ENCODE peak calls at places on chromosome 18, in four cellular contexts. W is ascending aorta, I is fibroblast of the aortic adventitia, Z is astrocyte of the spinal cord. R is an unnamed sample.

GRCh38 chr18:47899107-47899840 is 31.2 kb downstream of the SMAD2 start:
- DNase-seq in W (no peak), I (no peak), Z (no peak), R (no peak)

GRCh38 chr18:37393945-37394609 is 171.5 kb downstream of the CELF4 start:
- DNase-seq in W (no peak), I (peak), Z (peak), R (peak)

GRCh38 chr18:66749475-66750035 is 145.7 kb upstream of the CDH19 start:
- DNase-seq in W (no peak), I (no peak), Z (no peak), R (no peak)

GRCh38 chr18:54150226-54150625 is 74.2 kb downstream of the MBD2 start:
- DNase-seq in W (no peak), I (no peak), Z (no peak), R (no peak)

GRCh38 chr18:79727211-79727610 is 47.6 kb downstream of the CTDP1 start:
- DNase-seq in W (no peak), I (no peak), Z (no peak), R (no peak)

GRCh38 chr18:13376841-13377351 is 158.3 kb downstream of the LDLRAD4 start:
- DNase-seq in W (no peak), I (no peak), Z (no peak), R (no peak)

GRCh38 chr18:58205087-58205779 is 161.2 kb downstream of the NEDD4L start:
- DNase-seq in W (no peak), I (peak), Z (peak), R (peak)

GRCh38 chr18:7414459-7414858 is 152.7 kb upstream of the PTPRM start:
- DNase-seq in W (no peak), I (no peak), Z (no peak), R (peak)

GRCh38 chr18:79944126-79944731 is 7.2 kb downstream of the SLC66A2 start:
- DNase-seq in W (no peak), I (no peak), Z (peak), R (no peak)

GRCh38 chr18:830315-830901 is 18.4 kb upstream of the YES1 start:
- DNase-seq in W (no peak), I (peak), Z (peak), R (peak)

GRCh38 chr18:35153609-35154273 is 87.1 kb upstream of the ZNF397 start:
- DNase-seq in W (no peak), I (no peak), Z (no peak), R (no peak)

GRCh38 chr18:39453356-39453755 is 1887.8 kb upstream of the CELF4 start:
- DNase-seq in W (no peak), I (no peak), Z (no peak), R (no peak)

GRCh38 chr18:1013951-1014350 is 109.3 kb downstream of the ADCYAP1 start:
- DNase-seq in W (no peak), I (peak), Z (no peak), R (no peak)

DNA sequence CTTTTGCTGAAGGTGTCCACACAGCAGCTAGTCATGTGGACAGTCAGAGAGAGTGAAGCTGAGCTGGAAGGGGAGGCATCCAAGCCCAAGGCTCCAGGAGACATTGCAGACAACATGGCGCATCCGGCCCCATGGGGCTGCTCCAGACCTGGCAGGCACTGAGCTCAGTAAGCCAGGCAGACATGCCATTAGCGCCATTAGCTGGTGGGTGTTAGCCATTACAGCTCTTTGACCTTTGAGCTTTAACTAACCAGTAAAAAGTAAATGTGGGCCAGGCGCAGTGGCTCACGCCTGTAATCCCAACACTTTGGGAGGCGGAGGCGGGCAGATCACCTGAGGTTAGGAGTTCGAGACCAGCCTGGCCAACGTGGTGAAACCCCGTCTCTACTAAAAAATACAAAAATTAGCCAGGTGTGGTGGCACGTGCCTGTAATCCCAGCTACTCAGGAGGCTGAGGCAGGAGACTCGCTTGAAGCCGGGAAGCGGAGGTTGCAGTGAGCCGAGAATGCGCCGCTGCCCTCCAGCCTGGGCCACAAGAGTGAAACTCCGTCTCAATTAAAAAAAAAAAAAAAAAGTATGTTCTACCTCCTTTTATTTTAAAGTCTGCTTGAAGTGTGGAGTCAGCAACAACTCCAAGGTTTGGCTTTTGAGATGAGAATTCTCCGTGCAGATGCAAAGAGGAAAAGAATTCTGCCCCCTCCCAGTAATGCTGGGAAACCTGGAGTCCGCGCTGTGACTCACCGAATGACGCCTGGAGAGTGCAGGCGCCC is 69.4 kb downstream of the TWSG1 start:
- DNase-seq in W (no peak), I (peak), Z (no peak), R (peak)
- TF ChIP-seq CTCF in W (no peak), I (no peak), Z (no peak), R (no peak)

DNA sequence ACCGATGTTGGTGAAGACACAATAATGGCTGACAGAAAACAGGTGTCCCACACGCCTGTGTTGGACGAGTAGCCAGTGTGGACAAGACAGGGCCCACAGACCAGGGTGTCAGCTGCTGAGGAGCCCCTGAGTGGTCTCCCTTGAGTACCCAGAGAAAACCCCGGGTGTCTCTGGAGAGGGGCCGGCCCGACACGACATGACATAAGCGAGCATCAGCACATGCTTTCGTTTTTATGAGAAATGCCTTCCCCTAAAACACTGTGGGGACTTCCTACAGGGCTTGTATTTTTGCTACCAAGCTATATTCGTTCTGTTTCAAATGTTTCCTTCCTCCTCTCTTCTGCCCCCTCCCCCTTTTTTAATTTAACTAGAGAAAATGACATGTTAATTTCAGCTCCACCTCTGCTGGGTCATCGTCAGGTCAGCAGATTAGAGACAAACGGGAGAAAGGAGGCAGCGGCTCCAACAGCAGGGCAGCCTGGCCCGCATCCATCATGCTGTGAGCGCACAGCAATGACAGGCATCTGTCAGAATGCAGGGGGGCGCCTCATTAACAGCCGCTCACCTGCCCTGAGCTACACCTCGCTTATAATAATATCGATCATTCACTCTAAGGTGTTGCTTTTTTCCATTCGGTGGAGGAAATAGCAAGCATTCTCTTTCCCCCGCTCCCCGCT is 286.3 kb downstream of the ZNF516 start:
- DNase-seq in W (no peak), I (peak), Z (no peak), R (no peak)
- H3K4me3 ChIP-seq in W (no peak), I (peak), Z (no peak), R (no peak)

DNA sequence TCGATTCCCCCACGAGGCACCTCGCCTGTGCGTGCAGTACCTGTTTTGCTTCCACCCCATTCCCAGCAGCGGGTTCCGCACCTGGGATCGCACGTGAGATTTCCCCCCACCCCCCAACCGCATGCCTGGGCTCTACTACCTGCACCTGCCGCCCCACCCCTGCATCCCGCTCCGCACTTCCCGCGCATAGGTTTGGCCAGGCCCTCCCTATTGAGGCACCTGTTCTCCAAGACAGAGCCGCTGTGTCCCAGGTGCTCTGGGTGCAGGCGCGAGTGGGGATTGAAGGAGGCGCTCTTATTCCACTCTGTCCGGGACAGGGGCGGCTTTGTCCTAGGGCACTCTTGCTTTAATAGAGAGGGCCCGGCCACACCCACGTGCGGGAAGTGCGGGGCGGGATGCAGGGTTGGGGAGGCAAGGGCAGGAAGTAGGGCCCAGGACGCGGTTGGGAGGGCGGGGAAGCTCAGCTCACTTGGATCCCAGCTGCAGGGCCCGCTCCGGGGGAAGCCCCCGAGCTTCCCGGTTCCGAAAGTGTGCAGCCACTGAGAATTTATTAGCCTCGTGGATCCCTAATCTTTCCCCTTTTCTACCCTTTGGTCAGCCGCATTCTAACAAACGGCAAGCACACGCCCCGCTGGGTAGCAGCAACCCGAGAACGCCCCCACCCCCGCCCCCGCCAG is 698 bp upstream of the MOCOS start:
- DNase-seq in W (no peak), I (peak), Z (no peak), R (peak)
- TF ChIP-seq CTCF in W (no peak), I (no peak), Z (peak), R (no peak)

GRCh38 chr18:55586841-55587240 is 1.2 kb downstream of the TCF4 start:
- DNase-seq in W (no peak), I (peak), Z (peak), R (peak)

GRCh38 chr18:55585586-55586521 is 2.1 kb downstream of the TCF4 start:
- DNase-seq in W (no peak), I (peak), Z (peak), R (peak)

GRCh38 chr18:55587341-55588000 is 521 bp downstream of the TCF4 start:
- DNase-seq in W (no peak), I (peak), Z (peak), R (peak)

GRCh38 chr18:55582325-55582724 is 5.7 kb downstream of the TCF4 start:
- DNase-seq in W (no peak), I (no peak), Z (no peak), R (no peak)

GRCh38 chr18:55585050-55585449 is 2.9 kb downstream of the TCF4 start:
- DNase-seq in W (no peak), I (peak), Z (peak), R (peak)
- H3K4me3 ChIP-seq in W (peak), I (peak), Z (no peak), R (no peak)

DNA sequence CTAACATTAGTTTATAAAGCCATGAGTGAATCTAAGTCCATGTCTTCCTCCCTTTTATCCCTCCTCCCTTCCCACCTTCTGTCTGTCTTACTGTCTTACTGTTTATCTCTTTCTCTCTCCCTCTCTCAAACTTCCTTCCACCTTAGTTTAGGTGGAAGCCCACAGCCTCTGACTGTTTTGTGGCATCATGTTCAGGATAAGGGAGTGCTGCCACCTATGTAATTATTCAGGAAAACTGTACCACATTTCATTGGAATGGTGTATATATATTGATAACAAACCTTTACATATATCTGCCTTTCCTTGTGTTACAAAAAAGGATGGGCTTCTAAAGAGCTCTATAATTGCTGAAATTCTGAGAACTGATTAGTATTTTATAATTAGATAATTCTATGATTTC is 48.7 kb downstream of the NETO1 start:
- DNase-seq in W (no peak), I (no peak), Z (no peak), R (no peak)
- TF ChIP-seq CTCF in W (no peak), I (no peak), Z (no peak), R (no peak)

GRCh38 chr18:74326238-74326637 is 10.6 kb downstream of the C18orf63 start:
- DNase-seq in W (no peak), I (no peak), Z (no peak), R (peak)
- H3K4me3 ChIP-seq in W (no peak), I (no peak), Z (no peak), R (no peak)

GRCh38 chr18:22171839-22172582 is 2.6 kb downstream of the GATA6 start:
- DNase-seq in W (no peak), I (peak), Z (no peak), R (no peak)

GRCh38 chr18:22173928-22174301 is 4.5 kb downstream of the GATA6 start:
- DNase-seq in W (no peak), I (peak), Z (no peak), R (no peak)

GRCh38 chr18:22172594-22173049 is 3.2 kb downstream of the GATA6 start:
- DNase-seq in W (no peak), I (peak), Z (no peak), R (no peak)

GRCh38 chr18:22174341-22175148 is 5.2 kb downstream of the GATA6 start:
- DNase-seq in W (no peak), I (peak), Z (no peak), R (no peak)

GRCh38 chr18:22173221-22173927 is 4.0 kb downstream of the GATA6 start:
- DNase-seq in W (no peak), I (peak), Z (no peak), R (no peak)
- TF ChIP-seq CTCF in W (no peak), I (no peak), Z (no peak), R (no peak)

GRCh38 chr18:9478545-9478944 is 3.2 kb downstream of the RALBP1 start:
- DNase-seq in W (no peak), I (no peak), Z (no peak), R (no peak)

GRCh38 chr18:9488535-9488934 is 13.2 kb downstream of the RALBP1 start:
- DNase-seq in W (no peak), I (no peak), Z (no peak), R (no peak)

GRCh38 chr18:9483526-9483925 is 8.2 kb downstream of the RALBP1 start:
- DNase-seq in W (no peak), I (no peak), Z (no peak), R (no peak)

GRCh38 chr18:9477509-9477908 is 2.2 kb downstream of the RALBP1 start:
- DNase-seq in W (no peak), I (no peak), Z (no peak), R (no peak)

GRCh38 chr18:9482790-9483189 is 7.5 kb downstream of the RALBP1 start:
- DNase-seq in W (no peak), I (no peak), Z (no peak), R (no peak)
- H3K4me3 ChIP-seq in W (no peak), I (no peak), Z (no peak), R (no peak)

R was measured in fibroblast of mammary gland.